ENCODE peak calls at places on chromosomes 2 and 18, in ten cellular contexts. K is sigmoid colon, F is prostate gland, C is K562, E is GM23338, X is stomach, B is H1, Q is spleen, O is HL-60, R is HepG2. N is an unnamed sample.
A peak's percentile ranks its signal among the peaks of the same experiment; 100 is the strongest.

GRCh38 chr18:70385474-70385873 is 96.6 kb downstream of the SOCS6 start:
- DNase-seq in K (no peak), F (no peak), C (peak; percentile 10), E (no peak), X (no peak), B (no peak), Q (no peak), O (no peak), R (peak; percentile 40), N (no peak)

GRCh38 chr2:230575640-230576324 is 136.9 kb upstream of the CAB39 start:
- DNase-seq in K (no peak), F (no peak), C (peak; percentile 47), E (no peak), X (no peak), B (no peak), Q (no peak), O (peak; percentile 56), R (no peak), N (no peak)

GRCh38 chr2:49241506-49241905 is 87.2 kb upstream of the FSHR start:
- DNase-seq in K (no peak), F (no peak), C (no peak), E (no peak), X (no peak), B (no peak), Q (no peak), O (no peak), R (no peak), N (no peak)

GRCh38 chr2:174603280-174603679 is 5.7 kb upstream of the WIPF1 start:
- DNase-seq in K (peak; percentile 77), F (peak; percentile 55), C (no peak), E (peak; percentile 63), X (peak; percentile 50), B (no peak), Q (peak; percentile 70), O (peak; percentile 42), R (peak; percentile 38), N (peak; percentile 50)

GRCh38 chr2:26562811-26563645 is 78.1 kb downstream of the CIB4 start:
- DNase-seq in K (peak; percentile 68), F (peak; percentile 43), C (no peak), E (peak; percentile 44), X (peak; percentile 83), B (no peak), Q (peak; percentile 50), O (no peak), R (no peak), N (no peak)

GRCh38 chr2:124652099-124652498 is 627.0 kb downstream of the CNTNAP5 start:
- DNase-seq in K (no peak), F (no peak), C (no peak), E (no peak), X (no peak), B (no peak), Q (no peak), O (no peak), R (no peak), N (no peak)

GRCh38 chr18:2916184-2916583 is 69.4 kb downstream of the EMILIN2 start:
- DNase-seq in K (no peak), F (no peak), C (no peak), E (peak; percentile 80), X (no peak), B (no peak), Q (no peak), O (no peak), R (no peak), N (no peak)

GRCh38 chr2:233210843-233211600 is 40.5 kb upstream of the ATG16L1 start:
- DNase-seq in K (peak; percentile 88), F (peak; percentile 74), C (no peak), E (no peak), X (peak; percentile 87), B (no peak), Q (peak; percentile 78), O (no peak), R (no peak), N (peak; percentile 80)

GRCh38 chr2:70919672-70920366 is 15.9 kb upstream of the ATP6V1B1 start:
- DNase-seq in K (peak; percentile 80), F (peak; percentile 81), C (peak; percentile 82), E (peak; percentile 94), X (peak; percentile 88), B (peak; percentile 79), Q (peak; percentile 88), O (peak; percentile 77), R (peak; percentile 80), N (peak; percentile 81)
- H3K27me3 ChIP-seq in K (no peaks in the 10 kb centered on the region), F (no peaks in the 10 kb centered on the region), C (peaks cover 28% of the 10 kb centered on the region), E (peaks cover 11% of the 10 kb centered on the region), X (peaks cover 75% of the 10 kb centered on the region), B (no peaks in the 10 kb centered on the region), Q (peaks cover 8% of the 10 kb centered on the region), O (no peaks in the 10 kb centered on the region), R (no peaks in the 10 kb centered on the region), N (no peaks in the 10 kb centered on the region)

DNA sequence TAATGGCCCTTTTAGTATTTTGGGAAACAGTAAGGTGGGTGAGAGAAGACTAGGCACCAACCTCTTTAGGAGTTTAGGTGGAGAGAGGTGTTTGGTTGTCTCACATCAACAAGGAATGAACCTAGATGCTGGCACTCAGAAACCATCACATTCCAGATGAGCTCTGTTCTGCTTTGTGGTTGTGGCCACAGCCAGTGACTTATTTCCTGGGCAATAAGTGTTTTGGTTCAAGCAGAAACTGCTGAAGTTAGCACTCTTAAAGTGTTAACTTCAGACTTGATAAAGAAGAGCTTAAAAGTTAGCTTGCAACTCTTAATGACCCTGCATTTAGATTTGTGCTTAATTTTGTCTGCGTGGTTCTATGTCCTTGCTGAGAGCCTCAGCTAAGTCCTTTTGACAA is 929.2 kb downstream of the SLC4A3 start:
- DNase-seq in K (no peak), F (no peak), C (no peak), E (no peak), X (no peak), B (no peak), Q (no peak), O (no peak), R (no peak), N (no peak)
- H3K27ac ChIP-seq in K (no peak overlapping the region), F (no peak overlapping the region), C (no peak overlapping the region), E (no peak overlapping the region), X (no peak overlapping the region), B (no peak overlapping the region), Q (no peak overlapping the region), O (no peak overlapping the region), R (no peak overlapping the region), N (no peak overlapping the region)

GRCh38 chr2:133497261-133497893 is 70.9 kb downstream of the NCKAP5 start:
- DNase-seq in K (no peak), F (peak; percentile 10), C (no peak), E (peak; percentile 70), X (no peak), B (no peak), Q (no peak), O (no peak), R (no peak), N (no peak)
- TF ChIP-seq POLR2AphosphoS5 in K (no peak), F (no peak), C (no peak), E (no peak), X (no peak), B (no peak), Q (no peak), O (no peak), R (no peak), N (no peak)

DNA sequence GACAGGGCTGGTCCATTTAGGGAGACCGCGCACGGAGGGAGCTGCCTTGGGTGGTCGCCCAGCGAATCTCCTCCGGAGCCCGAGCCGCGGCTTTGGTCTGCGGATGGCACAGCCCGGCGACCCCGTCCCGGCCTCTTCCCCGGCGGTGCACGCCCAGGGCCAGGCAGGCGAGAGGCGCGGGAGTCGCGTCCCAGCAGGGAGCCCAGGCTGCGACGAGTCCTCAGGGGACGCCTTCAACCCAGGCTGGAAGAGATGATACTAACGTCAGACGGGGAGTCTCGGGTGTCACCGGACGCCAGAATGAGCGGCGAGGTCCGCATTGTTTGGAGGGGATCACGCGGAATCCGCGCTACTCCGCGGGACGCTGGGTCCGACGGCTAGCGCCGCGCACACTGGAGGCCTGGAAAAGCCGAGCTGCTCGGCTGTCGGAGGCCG is 909 bp upstream of the CRACDL start:
- DNase-seq in K (no peak), F (no peak), C (no peak), E (peak; percentile 65), X (no peak), B (no peak), Q (no peak), O (no peak), R (no peak), N (peak; percentile 79)
- H3K27me3 ChIP-seq in K (peaks cover 8% of the 10 kb centered on the region), F (no peaks in the 10 kb centered on the region), C (peaks cover 36% of the 10 kb centered on the region), E (peaks cover 59% of the 10 kb centered on the region), X (peaks cover 51% of the 10 kb centered on the region), B (peaks cover 27% of the 10 kb centered on the region), Q (peaks cover 40% of the 10 kb centered on the region), O (peaks cover 25% of the 10 kb centered on the region), R (peaks cover 7% of the 10 kb centered on the region), N (peaks cover 14% of the 10 kb centered on the region)

GRCh38 chr2:97982621-97983020 is 13.1 kb downstream of the TMEM131 start:
- DNase-seq in K (no peak), F (no peak), C (no peak), E (no peak), X (no peak), B (no peak), Q (no peak), O (no peak), R (no peak), N (no peak)

GRCh38 chr2:97983134-97983533 is 12.6 kb downstream of the TMEM131 start:
- DNase-seq in K (no peak), F (no peak), C (no peak), E (peak; percentile 21), X (no peak), B (no peak), Q (no peak), O (no peak), R (no peak), N (no peak)

GRCh38 chr2:97988722-97989121 is 7.0 kb downstream of the TMEM131 start:
- DNase-seq in K (no peak), F (no peak), C (no peak), E (no peak), X (no peak), B (no peak), Q (no peak), O (no peak), R (no peak), N (no peak)

GRCh38 chr2:97983698-97984097 is 12.1 kb downstream of the TMEM131 start:
- DNase-seq in K (no peak), F (no peak), C (no peak), E (no peak), X (no peak), B (no peak), Q (no peak), O (no peak), R (no peak), N (no peak)

DNA sequence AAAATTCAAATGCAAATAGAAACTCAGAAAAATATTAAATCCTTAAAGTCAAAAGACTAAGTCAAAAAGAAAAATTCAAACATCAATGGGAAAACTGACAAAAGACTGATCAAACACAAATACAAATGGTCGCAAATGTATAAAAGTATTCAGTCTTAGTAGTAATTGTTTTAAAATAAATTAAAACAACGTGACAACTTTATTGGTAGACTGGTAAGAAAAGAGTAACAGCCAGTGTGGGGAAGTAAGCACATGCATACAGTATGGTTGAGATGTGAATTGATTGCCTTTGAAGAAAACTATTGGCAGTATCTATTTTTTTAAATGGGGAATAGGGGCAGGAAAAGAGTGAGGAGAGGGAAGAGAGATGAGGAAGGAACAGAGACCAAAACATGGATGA is 9.8 kb downstream of the TMEM131 start:
- DNase-seq in K (no peak), F (no peak), C (no peak), E (no peak), X (no peak), B (no peak), Q (no peak), O (no peak), R (no peak), N (no peak)
- H3K27ac ChIP-seq in K (no peak overlapping the region), F (no peak overlapping the region), C (no peak overlapping the region), E (no peak overlapping the region), X (no peak overlapping the region), B (no peak overlapping the region), Q (no peak overlapping the region), O (no peak overlapping the region), R (no peak overlapping the region), N (no peak overlapping the region)